ENCODE peak calls at places on chromosomes 7 and 10, in eight cellular contexts. One of them, this sample, is unnamed.

GRCh38 chr7:110573862-110574528 is 516.9 kb upstream of the LRRN3 start:
- DNase-seq in iPS-NIHi11: no peak
- DNase-seq in posterior vena cava: no peak
- DNase-seq in HCEC 1CT: no peak
- DNase-seq in fibroblast of the conjunctiva: peak; percentile 1
- DNase-seq in endodermal cell: no peak
- DNase-seq in pons: no peak
- DNase-seq in astrocyte of the spinal cord: peak; percentile 84
- DNase-seq in this sample: no peak

GRCh38 chr7:88361357-88361756 is 54.7 kb upstream of the STEAP4 start:
- DNase-seq in iPS-NIHi11: no peak
- DNase-seq in posterior vena cava: no peak
- DNase-seq in HCEC 1CT: no peak
- DNase-seq in fibroblast of the conjunctiva: no peak
- DNase-seq in endodermal cell: no peak
- DNase-seq in pons: no peak
- DNase-seq in astrocyte of the spinal cord: no peak
- DNase-seq in this sample: no peak

GRCh38 chr7:102912742-102913141 is at the start of gene LRRC17:
- DNase-seq in iPS-NIHi11: peak; percentile 56
- DNase-seq in posterior vena cava: no peak
- DNase-seq in HCEC 1CT: peak; percentile 92
- DNase-seq in fibroblast of the conjunctiva: peak; percentile 74
- DNase-seq in endodermal cell: no peak
- DNase-seq in pons: no peak
- DNase-seq in astrocyte of the spinal cord: peak; percentile 97
- DNase-seq in this sample: peak; percentile 28

GRCh38 chr10:72010234-72010992 is 46.2 kb downstream of the CHST3 start:
- DNase-seq in iPS-NIHi11: no peak
- DNase-seq in posterior vena cava: no peak
- DNase-seq in HCEC 1CT: no peak
- DNase-seq in fibroblast of the conjunctiva: no peak
- DNase-seq in endodermal cell: no peak
- DNase-seq in pons: no peak
- DNase-seq in astrocyte of the spinal cord: no peak
- DNase-seq in this sample: no peak

GRCh38 chr10:118423800-118424479 is 81.8 kb upstream of the FAM204A start:
- DNase-seq in iPS-NIHi11: peak; percentile 94
- DNase-seq in posterior vena cava: peak; percentile 94
- DNase-seq in HCEC 1CT: peak; percentile 94
- DNase-seq in fibroblast of the conjunctiva: peak; percentile 78
- DNase-seq in endodermal cell: peak; percentile 97
- DNase-seq in pons: peak; percentile 52
- DNase-seq in astrocyte of the spinal cord: peak; percentile 88
- DNase-seq in this sample: peak; percentile 59

GRCh38 chr7:2918406-2918805 is 74.3 kb upstream of the GNA12 start:
- DNase-seq in iPS-NIHi11: no peak
- DNase-seq in posterior vena cava: peak; percentile 73
- DNase-seq in HCEC 1CT: no peak
- DNase-seq in fibroblast of the conjunctiva: no peak
- DNase-seq in endodermal cell: no peak
- DNase-seq in pons: no peak
- DNase-seq in astrocyte of the spinal cord: no peak
- DNase-seq in this sample: no peak

GRCh38 chr7:31663072-31663471 is 23.9 kb upstream of the PPP1R17 start:
- DNase-seq in iPS-NIHi11: peak; percentile 69
- DNase-seq in posterior vena cava: no peak
- DNase-seq in HCEC 1CT: no peak
- DNase-seq in fibroblast of the conjunctiva: no peak
- DNase-seq in endodermal cell: peak; percentile 89
- DNase-seq in pons: no peak
- DNase-seq in astrocyte of the spinal cord: no peak
- DNase-seq in this sample: no peak

GRCh38 chr7:140773104-140773503 is 76.6 kb downstream of the NDUFB2 start:
- DNase-seq in iPS-NIHi11: no peak
- DNase-seq in posterior vena cava: no peak
- DNase-seq in HCEC 1CT: no peak
- DNase-seq in fibroblast of the conjunctiva: no peak
- DNase-seq in endodermal cell: no peak
- DNase-seq in pons: no peak
- DNase-seq in astrocyte of the spinal cord: no peak
- DNase-seq in this sample: no peak

GRCh38 chr10:97020452-97021400 is 165.0 kb downstream of the SLIT1 start:
- DNase-seq in iPS-NIHi11: peak; percentile 51
- DNase-seq in posterior vena cava: peak; percentile 74
- DNase-seq in HCEC 1CT: no peak
- DNase-seq in fibroblast of the conjunctiva: no peak
- DNase-seq in endodermal cell: peak; percentile 51
- DNase-seq in pons: peak; percentile 28
- DNase-seq in astrocyte of the spinal cord: peak; percentile 41
- DNase-seq in this sample: no peak

GRCh38 chr10:62554632-62555199 is 180.5 kb downstream of the ZNF365 start:
- DNase-seq in iPS-NIHi11: peak; percentile 68
- DNase-seq in posterior vena cava: no peak
- DNase-seq in HCEC 1CT: peak; percentile 74
- DNase-seq in fibroblast of the conjunctiva: peak; percentile 63
- DNase-seq in endodermal cell: peak; percentile 65
- DNase-seq in pons: peak; percentile 70
- DNase-seq in astrocyte of the spinal cord: peak; percentile 56
- DNase-seq in this sample: no peak

GRCh38 chr10:129344506-129344905 is 122.5 kb upstream of the MGMT start:
- DNase-seq in iPS-NIHi11: no peak
- DNase-seq in posterior vena cava: no peak
- DNase-seq in HCEC 1CT: no peak
- DNase-seq in fibroblast of the conjunctiva: no peak
- DNase-seq in endodermal cell: no peak
- DNase-seq in pons: no peak
- DNase-seq in astrocyte of the spinal cord: no peak
- DNase-seq in this sample: no peak

GRCh38 chr10:54880943-54881342 is 79.9 kb upstream of the PCDH15 start:
- DNase-seq in iPS-NIHi11: no peak
- DNase-seq in posterior vena cava: no peak
- DNase-seq in HCEC 1CT: no peak
- DNase-seq in fibroblast of the conjunctiva: no peak
- DNase-seq in endodermal cell: no peak
- DNase-seq in pons: no peak
- DNase-seq in astrocyte of the spinal cord: no peak
- DNase-seq in this sample: no peak

GRCh38 chr7:46247622-46248181 is 326.6 kb upstream of the IGFBP3 start:
- DNase-seq in iPS-NIHi11: no peak
- DNase-seq in posterior vena cava: no peak
- DNase-seq in HCEC 1CT: no peak
- DNase-seq in fibroblast of the conjunctiva: no peak
- DNase-seq in endodermal cell: no peak
- DNase-seq in pons: no peak
- DNase-seq in astrocyte of the spinal cord: no peak
- DNase-seq in this sample: peak; percentile 31

GRCh38 chr10:49831352-49832040 is 69.4 kb upstream of the OGDHL start:
- DNase-seq in iPS-NIHi11: peak; percentile 55
- DNase-seq in posterior vena cava: no peak
- DNase-seq in HCEC 1CT: no peak
- DNase-seq in fibroblast of the conjunctiva: no peak
- DNase-seq in endodermal cell: peak; percentile 84
- DNase-seq in pons: no peak
- DNase-seq in astrocyte of the spinal cord: peak; percentile 70
- DNase-seq in this sample: no peak